ENCODE peak calls at places on chromosomes 4 and X, in four cellular contexts. E is HEK293T, V is GM12878, D is HepG2. F is an unnamed sample.

GRCh38 chrX:148316446-148316845 is 184.0 kb upstream of the AFF2 start:
- DNase-seq in D (no peak), E (no peak), V (no peak), F (no peak)

GRCh38 chr4:94911141-94911540 is 153.4 kb downstream of the BMPR1B start:
- DNase-seq in E (no peak), V (no peak), D (no peak), F (no peak)

GRCh38 chrX:111095974-111096870 is at the start of gene PAK3:
- DNase-seq in D (no peak), E (peak), V (no peak), F (no peak)

GRCh38 chr4:48380583-48381167 is 39.3 kb downstream of the SLAIN2 start:
- DNase-seq in E (no peak), V (no peak), D (no peak), F (no peak)

GRCh38 chr4:69860007-69860406 is at the start of gene SULT1E1:
- DNase-seq in V (no peak), D (no peak), E (no peak), F (no peak)

GRCh38 chr4:159757471-159757870 is 654.6 kb downstream of the RAPGEF2 start:
- DNase-seq in E (no peak), V (no peak), D (no peak), F (no peak)

GRCh38 chr4:150385606-150386005 is 196.3 kb upstream of the MAB21L2 start:
- DNase-seq in V (no peak), D (no peak), E (peak), F (peak)

GRCh38 chrX:70444326-70445196 is at the start of gene DLG3:
- DNase-seq in E (peak), D (no peak), V (no peak), F (peak)

GRCh38 chr4:146336413-146336807 is 122.1 kb downstream of the REELD1 start:
- DNase-seq in V (no peak), E (no peak), D (peak), F (no peak)

GRCh38 chr4:80182237-80182866 is 15.0 kb upstream of the PRDM8 start:
- DNase-seq in V (no peak), E (no peak), D (no peak), F (no peak)

GRCh38 chrX:155768036-155768769 is 112.9 kb upstream of the VAMP7 start:
- DNase-seq in E (no peak), V (no peak), D (no peak), F (no peak)

GRCh38 chr4:4582653-4583052 is 40.8 kb upstream of the STX18 start:
- DNase-seq in V (no peak), D (no peak), E (no peak), F (no peak)

GRCh38 chr4:126718161-126718560 is 914.6 kb upstream of the INTU start:
- DNase-seq in D (no peak), V (no peak), E (no peak), F (peak)

GRCh38 chr4:143393195-143393594 is 56.5 kb downstream of the GAB1 start:
- DNase-seq in D (no peak), E (no peak), V (no peak), F (no peak)

GRCh38 chr4:123558865-123559264 is 162.3 kb downstream of the SPRY1 start:
- DNase-seq in V (no peak), D (no peak), E (no peak), F (no peak)

GRCh38 chr4:121484633-121485032 is 103.8 kb upstream of the QRFPR start:
- DNase-seq in E (peak), D (peak), V (no peak), F (peak)

GRCh38 chrX:117973175-117974075 is 143.2 kb downstream of the KLHL13 start:
- DNase-seq in D (no peak), E (peak), V (no peak), F (no peak)

GRCh38 chr4:14529653-14530052 is 472.6 kb upstream of the CPEB2 start:
- DNase-seq in D (no peak), E (no peak), V (no peak), F (no peak)

GRCh38 chr4:140095694-140096482 is 58.1 kb downstream of the MAML3 start:
- DNase-seq in D (no peak), V (no peak), E (no peak), F (peak)

GRCh38 chrX:124343016-124343415 is 3.3 kb upstream of the SH2D1A start:
- DNase-seq in V (no peak), E (no peak), D (no peak), F (no peak)

GRCh38 chr4:153438916-153439756 is 27.0 kb upstream of the TMEM131L start:
- DNase-seq in D (no peak), E (no peak), V (peak), F (no peak)

GRCh38 chr4:66750273-66750672 is 795.0 kb downstream of the CENPC start:
- DNase-seq in V (no peak), D (no peak), E (no peak), F (no peak)

GRCh38 chr4:42420120-42420519 is 22.8 kb downstream of the SHISA3 start:
- DNase-seq in V (no peak), E (no peak), D (no peak), F (no peak)

GRCh38 chr4:3384391-3384770 is 57.4 kb upstream of the HGFAC start:
- DNase-seq in E (no peak), D (no peak), V (no peak), F (no peak)

GRCh38 chr4:87499415-87500106 is 29.6 kb downstream of the SPARCL1 start:
- DNase-seq in V (no peak), D (no peak), E (no peak), F (no peak)

GRCh38 chr4:87500107-87500462 is 29.1 kb downstream of the SPARCL1 start:
- DNase-seq in V (no peak), D (no peak), E (no peak), F (no peak)

GRCh38 chr4:87505862-87506261 is 23.3 kb downstream of the SPARCL1 start:
- DNase-seq in D (no peak), E (no peak), V (no peak), F (no peak)

GRCh38 chr4:87498446-87498900 is 30.7 kb downstream of the SPARCL1 start:
- DNase-seq in D (no peak), E (no peak), V (no peak), F (no peak)

DNA sequence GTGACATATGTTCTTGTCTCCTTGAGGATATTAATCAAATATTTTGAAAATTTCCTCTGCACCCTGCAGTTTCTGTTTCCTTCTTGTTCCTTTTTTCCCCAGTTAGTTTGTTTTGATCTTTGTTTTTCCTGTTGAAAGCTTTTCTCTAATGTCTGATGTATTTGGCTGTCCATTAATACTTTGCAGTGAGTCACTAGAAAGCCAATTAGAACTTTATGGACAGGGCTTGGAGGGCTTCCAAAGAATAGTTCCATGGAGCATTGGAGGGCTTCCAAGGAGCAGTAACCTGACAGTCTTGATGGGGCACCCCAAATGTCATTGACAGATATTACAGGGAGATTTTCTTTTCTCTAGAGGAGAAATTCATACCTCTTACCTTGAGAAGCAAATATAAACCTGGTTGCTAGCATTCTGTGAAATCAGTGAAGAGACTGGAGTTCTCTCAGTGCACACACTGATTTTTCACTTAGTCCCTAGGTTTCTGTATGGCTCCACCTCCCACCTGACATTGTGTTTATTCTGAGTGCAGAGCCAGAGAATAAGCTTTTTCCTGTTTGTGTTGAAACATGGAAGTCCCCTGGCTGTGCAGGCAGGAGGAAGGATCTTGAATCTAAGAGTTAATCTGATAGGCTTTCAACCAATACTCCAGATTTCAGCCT is 26.5 kb downstream of the SPARCL1 start:
- DNase-seq in V (no peak), E (no peak), D (no peak), F (no peak)
- TF ChIP-seq FOXK2 in V (no peak), E (no peak), D (no peak), F (no peak)

GRCh38 chr4:53537606-53538005 is 53.7 kb downstream of the LNX1 start:
- DNase-seq in E (no peak), D (no peak), V (no peak), F (no peak)

GRCh38 chr4:53534684-53535083 is 56.6 kb downstream of the LNX1 start:
- DNase-seq in D (no peak), E (no peak), V (no peak), F (no peak)

GRCh38 chr4:53532521-53532920 is 58.8 kb downstream of the LNX1 start:
- DNase-seq in E (no peak), D (no peak), V (no peak), F (no peak)

GRCh38 chr4:53535567-53535966 is 55.7 kb downstream of the LNX1 start:
- DNase-seq in D (no peak), E (no peak), V (no peak), F (no peak)

GRCh38 chr4:53536328-53536727 is 55.0 kb downstream of the LNX1 start:
- DNase-seq in V (no peak), E (no peak), D (no peak), F (no peak)
- TF ChIP-seq FOXM1 in V (no peak), E (no peak), D (no peak), F (no peak)

DNA sequence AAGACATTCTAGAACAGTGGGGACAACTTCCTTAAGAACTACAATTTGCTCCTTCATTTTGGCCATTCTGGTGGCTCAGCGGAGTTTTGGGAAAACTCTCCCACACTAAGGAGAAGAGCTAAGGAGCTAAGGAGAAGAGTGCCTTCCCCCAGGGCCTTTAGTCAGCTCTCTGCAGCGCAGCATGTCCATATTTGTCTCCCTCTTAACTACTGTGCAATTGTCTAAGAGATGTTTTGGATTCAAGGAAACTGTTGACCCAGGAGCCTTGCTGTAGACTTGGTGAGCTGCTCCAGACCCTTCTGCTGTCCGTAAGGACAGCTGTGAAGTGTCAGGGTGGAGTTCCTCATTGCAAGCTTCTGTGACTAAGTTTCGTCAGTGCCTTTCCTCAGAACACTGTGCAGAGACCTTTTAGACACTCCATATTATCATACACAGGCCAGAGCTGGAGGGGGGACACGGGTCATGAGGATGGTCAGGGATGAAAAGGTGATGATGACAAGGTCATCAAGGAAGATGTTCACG is 179.0 kb downstream of the NHS start:
- DNase-seq in V (no peak), D (no peak), E (no peak), F (no peak)
- TF ChIP-seq FOXK2 in V (no peak), D (no peak), E (no peak), F (no peak)

DNA sequence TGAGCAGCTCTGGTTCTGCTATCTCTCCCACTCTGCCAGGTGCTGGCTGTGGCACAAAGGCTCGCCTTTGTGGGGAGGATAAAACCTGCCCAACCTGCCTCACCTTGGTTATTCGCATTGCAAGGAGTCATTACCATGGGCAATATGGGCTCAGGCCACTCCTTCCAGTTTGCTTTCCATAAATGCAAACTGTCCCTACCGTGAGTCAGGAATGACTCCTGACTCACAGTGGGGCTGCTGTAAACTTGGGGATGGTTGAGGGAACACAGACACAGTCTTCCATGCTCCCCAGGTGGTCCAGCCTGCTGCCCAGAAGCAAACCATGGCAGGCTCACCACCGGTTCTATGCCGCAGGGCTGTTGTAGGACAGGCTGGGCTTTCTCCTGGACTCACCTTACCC is 36.1 kb downstream of the COQ2 start:
- DNase-seq in E (no peak), D (no peak), V (no peak), F (no peak)
- TF ChIP-seq FOXM1 in E (no peak), D (no peak), V (no peak), F (no peak)

DNA sequence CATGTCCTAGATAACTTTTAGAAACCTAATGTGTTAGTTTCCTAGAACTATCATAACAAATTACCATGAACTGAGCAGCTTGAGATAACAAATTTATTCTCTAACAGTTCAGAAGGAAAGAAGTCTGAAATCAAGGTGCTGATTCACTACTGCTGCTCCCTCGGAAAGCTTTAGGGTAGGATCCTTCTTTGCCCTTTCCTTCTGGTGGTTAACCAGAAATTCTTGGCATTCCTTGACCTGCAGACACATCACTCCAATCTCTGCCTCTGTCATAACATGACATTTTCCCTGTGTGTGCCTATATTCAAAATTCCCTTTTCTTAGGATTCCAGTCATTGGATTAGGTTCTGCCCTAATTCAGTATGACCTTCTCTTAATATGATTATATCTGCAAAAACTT is 175.5 kb downstream of the SNCA start:
- DNase-seq in V (no peak), E (no peak), D (no peak), F (no peak)
- TF ChIP-seq FOXK2 in V (no peak), E (no peak), D (no peak), F (no peak)

GRCh38 chrX:132564026-132564425 is 75.2 kb upstream of the MBNL3 start:
- DNase-seq in E (no peak), V (no peak), D (no peak), F (no peak)
- TF ChIP-seq FOXM1 in E (no peak), V (no peak), D (no peak), F (no peak)

F was measured in K562.